ENCODE peak calls at places on chromosomes 7 and 10, in ten cellular contexts. E, S, I, F, B, N, T, Z, C and X are unnamed samples.

GRCh38 chr7:26919906-26920530 is 55.6 kb upstream of the SKAP2 start:
- DNase-seq in F (no peak), C (no peak), N (no peak), Z (peak), T (no peak), I (no peak), E (no peak), S (peak), B (no peak), X (no peak)

GRCh38 chr10:48449501-48450232 is 143.2 kb downstream of the MAPK8 start:
- DNase-seq in B (no peak), N (no peak), E (no peak), F (no peak), T (no peak), S (no peak), Z (no peak), C (peak), I (peak), X (peak)

GRCh38 chr10:31759124-31759798 is 169.4 kb downstream of the ARHGAP12 start:
- DNase-seq in N (peak), B (no peak), Z (peak), S (peak), C (peak), I (peak), F (peak), E (no peak), T (peak), X (peak)

GRCh38 chr7:95921543-95921942 is 149.2 kb downstream of the DYNC1I1 start:
- DNase-seq in N (no peak), S (peak), B (no peak), E (no peak), Z (peak), T (no peak), F (no peak), C (no peak), I (no peak), X (no peak)

GRCh38 chr10:132542086-132542775 is 4.6 kb downstream of the INPP5A start:
- DNase-seq in T (no peak), I (no peak), B (no peak), C (peak), S (no peak), F (no peak), N (no peak), E (peak), Z (no peak), X (no peak)

GRCh38 chr7:106777666-106778299 is 87.3 kb upstream of the PIK3CG start:
- DNase-seq in T (no peak), B (no peak), C (no peak), Z (no peak), I (no peak), E (no peak), F (no peak), S (no peak), N (no peak), X (no peak)

GRCh38 chr10:86942441-86943315 is 14.7 kb downstream of the MMRN2 start:
- DNase-seq in F (no peak), C (peak), E (no peak), N (no peak), T (no peak), Z (no peak), S (no peak), I (no peak), B (no peak), X (peak)

GRCh38 chr10:97542169-97543024 is 30.2 kb upstream of the ANKRD2 start:
- DNase-seq in E (peak), Z (peak), I (peak), C (peak), B (peak), F (peak), S (peak), N (no peak), T (peak), X (peak)

GRCh38 chr7:135147341-135147898 is 452 bp upstream of the TMEM140 start:
- DNase-seq in B (peak), Z (no peak), I (no peak), C (no peak), F (peak), T (peak), S (no peak), N (no peak), E (peak), X (no peak)

GRCh38 chr7:105871142-105871541 is 5.3 kb downstream of the ATXN7L1 start:
- DNase-seq in N (no peak), I (no peak), E (no peak), C (no peak), B (no peak), S (peak), Z (peak), T (no peak), F (no peak), X (no peak)

GRCh38 chr7:99455874-99456273 is 10.1 kb downstream of the ATP5MF start:
- DNase-seq in C (no peak), B (no peak), S (no peak), I (no peak), T (no peak), N (no peak), Z (no peak), F (no peak), E (no peak), X (no peak)

GRCh38 chr7:43698461-43699255 is 30.7 kb downstream of the COA1 start:
- DNase-seq in T (no peak), N (no peak), E (no peak), Z (no peak), I (no peak), C (no peak), S (no peak), F (no peak), B (peak), X (no peak)

GRCh38 chr10:118621304-118621942 is 26.0 kb upstream of the PRLHR start:
- DNase-seq in B (no peak), E (no peak), S (no peak), I (no peak), Z (peak), N (peak), F (no peak), T (no peak), C (no peak), X (no peak)

GRCh38 chr10:79401015-79401921 is 44.2 kb downstream of the ZCCHC24 start:
- DNase-seq in I (peak), Z (no peak), B (peak), C (peak), S (no peak), F (peak), N (no peak), T (peak), E (peak), X (no peak)

GRCh38 chr7:99794585-99795502 is 10.9 kb upstream of the CYP3A4 start:
- DNase-seq in F (peak), T (peak), E (no peak), I (no peak), N (no peak), S (no peak), B (no peak), C (no peak), Z (no peak), X (no peak)

GRCh38 chr7:25726682-25727357 is 425.2 kb upstream of the NFE2L3 start:
- DNase-seq in I (peak), S (peak), C (no peak), E (no peak), T (peak), F (no peak), N (no peak), B (no peak), Z (peak), X (no peak)

GRCh38 chr7:79434867-79435266 is 18.6 kb downstream of the MAGI2 start:
- DNase-seq in B (no peak), Z (no peak), E (no peak), F (no peak), T (peak), S (no peak), I (no peak), N (no peak), C (no peak), X (no peak)

GRCh38 chr7:33418251-33418701 is 288.9 kb downstream of the BBS9 start:
- DNase-seq in I (no peak), S (no peak), B (peak), F (peak), C (no peak), E (no peak), Z (no peak), T (peak), N (no peak), X (no peak)

GRCh38 chr10:69901623-69902505 is 100.2 kb downstream of the COL13A1 start:
- DNase-seq in F (peak), C (peak), T (peak), S (peak), B (peak), I (peak), E (peak), N (no peak), Z (no peak), X (peak)

GRCh38 chr10:9342865-9343450 is 1288.5 kb downstream of the GATA3 start:
- DNase-seq in C (no peak), Z (peak), E (no peak), T (peak), B (peak), N (no peak), F (peak), I (no peak), S (peak), X (no peak)

GRCh38 chr7:150903627-150904026 is 51.3 kb downstream of the AOC1 start:
- DNase-seq in S (peak), E (peak), T (peak), C (peak), F (peak), N (no peak), B (peak), I (no peak), Z (peak), X (peak)

GRCh38 chr10:75612904-75613684 is 181.7 kb downstream of the LRMDA start:
- DNase-seq in C (no peak), S (no peak), Z (no peak), F (peak), T (peak), I (no peak), N (no peak), E (peak), B (no peak), X (no peak)

GRCh38 chr7:29360633-29361625 is 166.4 kb downstream of the CHN2 start:
- DNase-seq in N (no peak), F (peak), B (no peak), I (no peak), T (no peak), C (no peak), S (no peak), Z (no peak), E (no peak), X (no peak)

GRCh38 chr10:35486297-35486991 is 118.7 kb upstream of the GJD4 start:
- DNase-seq in I (no peak), E (no peak), C (no peak), F (no peak), Z (no peak), S (no peak), B (no peak), T (no peak), N (no peak), X (no peak)

GRCh38 chr7:115941703-115942268 is 88.8 kb downstream of the TFEC start:
- DNase-seq in N (no peak), E (no peak), S (peak), Z (peak), B (peak), I (no peak), C (no peak), F (peak), T (peak), X (no peak)

GRCh38 chr10:71285180-71285545 is 33.9 kb upstream of the SLC29A3 start:
- DNase-seq in C (no peak), E (no peak), F (peak), S (peak), B (peak), I (peak), T (peak), N (peak), Z (no peak), X (peak)

GRCh38 chr10:69123306-69123746 is 652 bp upstream of the VPS26A start:
- DNase-seq in E (no peak), T (peak), C (no peak), Z (no peak), I (peak), N (no peak), S (peak), F (peak), B (peak), X (peak)

GRCh38 chr7:139776486-139777303 is 1.1 kb downstream of the HIPK2 start:
- DNase-seq in C (no peak), N (peak), E (no peak), S (peak), F (peak), T (peak), Z (peak), I (peak), B (peak), X (no peak)

GRCh38 chr7:16106300-16106699 is 315.0 kb downstream of the CRPPA start:
- DNase-seq in E (no peak), Z (peak), B (no peak), I (no peak), C (no peak), F (no peak), T (no peak), S (no peak), N (no peak), X (no peak)

GRCh38 chr10:129775681-129776080 is 188.4 kb downstream of the EBF3 start:
- DNase-seq in S (no peak), I (no peak), C (no peak), N (no peak), Z (no peak), F (no peak), T (no peak), E (no peak), B (no peak), X (peak)

DNA sequence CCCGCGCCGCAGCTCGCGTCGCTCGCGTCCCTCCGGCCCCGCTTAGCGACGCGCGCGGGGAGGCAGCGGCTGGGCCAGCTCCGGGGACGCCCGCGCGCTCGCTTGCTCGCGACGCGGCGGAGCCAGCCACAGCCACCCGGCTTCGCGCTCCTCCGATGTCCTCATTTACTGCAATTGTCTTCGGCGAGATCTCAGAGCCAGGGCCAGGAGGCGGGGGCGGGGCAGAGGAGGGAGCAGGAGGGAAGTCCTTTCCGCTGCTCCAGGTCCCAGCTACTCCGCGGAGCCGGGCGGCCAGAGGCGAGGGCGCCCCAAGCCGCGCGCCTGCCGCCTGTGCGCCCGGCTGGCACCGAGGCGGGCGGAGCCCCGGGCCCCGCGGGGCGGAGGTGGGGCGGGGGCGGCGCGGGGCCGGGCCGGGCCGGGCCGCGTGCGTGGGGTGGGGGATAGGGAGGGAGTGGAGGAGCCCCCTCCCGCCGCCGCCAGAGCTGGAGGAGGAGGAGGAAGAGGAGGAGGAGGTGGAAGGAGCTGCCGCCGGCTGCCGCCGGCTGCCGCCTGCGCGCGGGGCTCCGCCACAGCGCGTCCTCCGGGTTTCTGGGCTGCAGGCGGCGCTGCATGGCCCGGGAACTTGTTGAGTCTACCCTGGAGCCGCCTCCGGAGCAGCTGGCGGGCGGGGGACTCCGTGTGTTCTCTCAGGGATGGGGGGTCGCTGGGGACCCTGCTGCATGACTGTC is at the start of gene INSYN2A:
- DNase-seq in C (peak), I (peak), S (peak), T (peak), F (peak), N (no peak), B (peak), E (no peak), Z (peak), X (no peak)
- TF ChIP-seq CTCF in C (no peak), I (peak), S (no peak), T (peak), F (peak), N (no peak), B (peak), E (no peak), Z (peak), X (no peak)

GRCh38 chr7:84113286-84113685 is 81.3 kb downstream of the SEMA3A start:
- DNase-seq in S (no peak), I (no peak), C (no peak), Z (no peak), T (peak), F (peak), N (no peak), B (no peak), E (no peak), X (no peak)
- TF ChIP-seq CTCF in S (no peak), I (no peak), C (no peak), Z (no peak), T (no peak), F (no peak), N (no peak), B (no peak), E (no peak), X (no peak)

DNA sequence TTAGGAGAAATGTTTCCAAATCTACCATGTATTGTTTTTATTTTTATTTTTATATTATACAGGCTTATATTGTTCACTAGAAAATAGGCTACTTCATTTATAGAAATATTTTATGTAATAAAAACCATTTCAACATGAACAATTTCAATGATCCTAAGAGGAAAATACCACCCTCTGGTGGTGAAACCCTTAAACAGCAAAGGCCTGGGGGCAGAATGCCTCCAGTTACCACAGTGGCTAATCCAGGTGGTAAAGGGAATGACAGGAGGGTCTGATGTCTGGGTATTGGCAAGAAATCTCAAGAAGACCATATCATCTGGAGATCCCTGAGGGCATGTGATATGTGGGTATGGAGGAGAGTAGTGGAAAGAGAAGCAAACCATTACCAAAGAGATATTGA is 19.3 kb downstream of the MACC1 start:
- DNase-seq in E (no peak), T (no peak), Z (no peak), I (no peak), N (no peak), S (no peak), F (no peak), C (no peak), B (no peak), X (no peak)
- TF ChIP-seq CTCF in E (no peak), T (peak), Z (peak), I (peak), N (no peak), S (no peak), F (peak), C (peak), B (peak), X (no peak)

DNA sequence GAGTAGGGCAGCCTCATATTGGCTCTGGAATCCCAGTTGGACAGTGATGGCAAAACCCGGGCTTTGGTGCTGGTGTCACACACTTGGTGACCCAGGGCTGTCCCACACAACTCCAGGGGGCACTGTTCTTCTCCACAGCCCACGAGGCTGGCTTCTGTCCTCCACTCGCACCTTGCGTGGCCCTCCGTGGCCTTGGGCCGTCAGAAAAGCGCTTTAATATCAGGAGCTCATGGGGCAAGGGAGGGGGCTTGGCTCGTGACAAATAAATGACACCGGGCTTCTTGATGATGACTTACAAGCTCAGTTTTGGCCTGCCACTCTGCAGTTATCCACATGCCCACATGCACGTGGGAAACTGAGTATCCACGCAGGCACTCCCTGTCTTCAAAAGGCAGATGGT is 8.1 kb downstream of the DOCK1 start:
- DNase-seq in E (no peak), N (no peak), C (no peak), I (no peak), T (no peak), B (no peak), Z (no peak), S (no peak), F (no peak), X (no peak)
- TF ChIP-seq CTCF in E (no peak), N (no peak), C (no peak), I (peak), T (no peak), B (no peak), Z (no peak), S (no peak), F (no peak), X (no peak)

GRCh38 chr7:98266840-98267239 is 14.6 kb upstream of the BRI3 start:
- DNase-seq in T (peak), Z (no peak), E (no peak), N (no peak), S (no peak), F (peak), I (no peak), C (no peak), B (no peak), X (no peak)
- TF ChIP-seq CTCF in T (peak), Z (peak), E (no peak), N (no peak), S (peak), F (peak), I (peak), C (no peak), B (peak), X (peak)

GRCh38 chr7:2065516-2065915 is 167.2 kb downstream of the MAD1L1 start:
- DNase-seq in T (no peak), S (no peak), N (no peak), Z (no peak), I (no peak), C (no peak), B (no peak), F (no peak), E (no peak), X (no peak)

GRCh38 chr7:2060701-2061100 is 172.0 kb downstream of the MAD1L1 start:
- DNase-seq in F (peak), T (peak), E (no peak), S (no peak), N (no peak), I (no peak), B (peak), C (no peak), Z (no peak), X (no peak)

GRCh38 chr7:2062648-2063047 is 170.1 kb downstream of the MAD1L1 start:
- DNase-seq in S (no peak), Z (no peak), T (no peak), I (no peak), B (no peak), N (no peak), E (no peak), F (no peak), C (no peak), X (no peak)

GRCh38 chr7:2066251-2066919 is 166.4 kb downstream of the MAD1L1 start:
- DNase-seq in B (no peak), F (no peak), S (no peak), Z (no peak), N (peak), E (no peak), C (no peak), I (no peak), T (no peak), X (no peak)

DNA sequence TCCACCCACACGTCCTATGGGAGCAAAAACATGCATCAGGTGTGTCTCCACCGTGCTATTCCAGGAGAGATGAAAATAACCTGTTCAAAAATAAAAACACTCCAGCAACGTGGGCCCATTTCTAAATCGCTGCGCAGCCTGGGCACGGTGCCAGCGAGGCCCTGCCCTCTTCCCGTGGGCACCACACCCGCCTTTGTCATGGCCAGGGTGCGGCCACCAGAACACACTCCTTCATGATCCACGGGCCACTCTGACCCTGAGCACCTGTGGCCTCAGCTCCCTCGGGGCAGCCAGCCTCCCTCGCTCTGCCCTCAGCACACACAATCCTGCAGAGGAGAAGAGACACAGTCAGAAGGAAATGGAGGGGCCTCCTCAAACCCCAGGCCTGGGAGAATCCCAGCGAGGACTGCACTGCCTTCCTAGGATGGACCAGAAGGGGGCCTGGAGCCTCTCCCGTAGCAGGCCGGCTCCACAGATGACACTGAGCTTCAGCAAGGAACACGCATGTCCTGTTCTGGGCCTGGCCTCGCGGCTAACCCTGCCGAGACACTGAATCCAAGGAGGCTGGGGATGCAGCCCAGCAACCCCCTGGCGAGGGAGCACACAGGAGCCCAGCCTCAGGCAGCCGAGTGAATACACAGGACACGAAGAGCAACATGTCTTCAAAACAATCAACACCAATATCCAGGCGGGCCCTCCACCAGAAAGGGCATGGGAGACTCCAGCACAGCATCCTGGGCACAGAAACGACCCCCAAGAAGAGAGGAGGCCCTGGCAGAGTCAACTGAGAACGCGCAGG is 169.0 kb downstream of the MAD1L1 start:
- DNase-seq in B (peak), F (peak), N (no peak), I (peak), Z (peak), T (peak), C (no peak), S (peak), E (peak), X (peak)
- TF ChIP-seq CTCF in B (peak), F (no peak), N (no peak), I (peak), Z (no peak), T (peak), C (no peak), S (no peak), E (no peak), X (no peak)

GRCh38 chr10:12350167-12350872 is 973 bp downstream of the CAMK1D start:
- DNase-seq in E (no peak), C (peak), Z (peak), B (peak), I (peak), S (peak), T (peak), N (peak), F (peak), X (no peak)
- TF ChIP-seq CTCF in E (peak), C (no peak), Z (no peak), B (no peak), I (no peak), S (no peak), T (peak), N (no peak), F (no peak), X (no peak)

GRCh38 chr10:73998623-73999622 is 1.0 kb downstream of the VCL start:
- DNase-seq in E (peak), N (peak), F (peak), T (peak), C (peak), S (peak), I (peak), Z (peak), B (peak), X (peak)
- TF ChIP-seq CTCF in E (peak), N (no peak), F (peak), T (peak), C (peak), S (peak), I (peak), Z (peak), B (peak), X (peak)